ENCODE peak calls at places on chromosomes 13 and 19, in six cellular contexts. Z is GM12878, T is K562, N is H1, U is HCT116, J is HepG2. Q is an unnamed sample.

GRCh38 chr13:38933786-38934185 is 56.8 kb downstream of the STOML3 start:
- DNase-seq in Z (no peak), T (no peak), N (no peak), U (no peak), J (no peak), Q (no peak)

GRCh38 chr19:43748205-43748594 is 6.6 kb downstream of the SMG9 start:
- DNase-seq in Z (no peak), T (no peak), N (no peak), U (no peak), J (no peak), Q (no peak)

GRCh38 chr19:8242212-8242821 is 33.1 kb downstream of the CERS4 start:
- DNase-seq in Z (no peak), T (no peak), N (no peak), U (no peak), J (no peak), Q (no peak)

GRCh38 chr19:5048727-5049553 is 80.0 kb downstream of the KDM4B start:
- DNase-seq in Z (no peak), T (peak), N (no peak), U (no peak), J (no peak), Q (no peak)

GRCh38 chr13:54687173-54687572 is 1658.6 kb downstream of the OLFM4 start:
- DNase-seq in Z (no peak), T (no peak), N (no peak), U (no peak), J (no peak), Q (no peak)

GRCh38 chr19:36051236-36051635 is 2.8 kb downstream of the THAP8 start:
- DNase-seq in Z (no peak), T (no peak), N (peak), U (peak), J (peak), Q (peak)

GRCh38 chr19:4233282-4233853 is 4.0 kb downstream of the EBI3 start:
- DNase-seq in Z (no peak), T (peak), N (peak), U (peak), J (peak), Q (no peak)

GRCh38 chr19:54429545-54430227 is 14.4 kb downstream of the TTYH1 start:
- DNase-seq in Z (no peak), T (no peak), N (peak), U (no peak), J (no peak), Q (no peak)

GRCh38 chr19:41363371-41363752 is 587 bp downstream of the B9D2 start:
- DNase-seq in Z (no peak), T (no peak), N (no peak), U (no peak), J (no peak), Q (no peak)

GRCh38 chr13:21218351-21219043 is 42.0 kb downstream of the MRPL57 start:
- DNase-seq in Z (peak), T (no peak), N (no peak), U (no peak), J (no peak), Q (no peak)

GRCh38 chr13:111936267-111936925 is 130.6 kb upstream of the SOX1 start:
- DNase-seq in Z (no peak), T (no peak), N (peak), U (no peak), J (no peak), Q (no peak)

GRCh38 chr19:6744381-6745288 is 5.2 kb downstream of the TRIP10 start:
- DNase-seq in Z (no peak), T (no peak), N (no peak), U (no peak), J (no peak), Q (no peak)

GRCh38 chr13:106306748-106307277 is 228.6 kb downstream of the EFNB2 start:
- DNase-seq in Z (no peak), T (no peak), N (no peak), U (no peak), J (no peak), Q (no peak)

GRCh38 chr13:44649118-44649455 is 73.0 kb upstream of the TSC22D1 start:
- DNase-seq in Z (no peak), T (no peak), N (no peak), U (no peak), J (no peak), Q (peak)

GRCh38 chr13:35014606-35015005 is 72.5 kb downstream of the NBEA start:
- DNase-seq in Z (no peak), T (no peak), N (no peak), U (no peak), J (no peak), Q (no peak)

GRCh38 chr13:40562975-40563349 is 103.5 kb downstream of the FOXO1 start:
- DNase-seq in Z (no peak), T (no peak), N (no peak), U (no peak), J (no peak), Q (no peak)

GRCh38 chr13:23450340-23451046 is 17.0 kb upstream of the SACS start:
- DNase-seq in Z (no peak), T (no peak), N (no peak), U (no peak), J (no peak), Q (no peak)

GRCh38 chr13:113665582-113666323 is 1.3 kb upstream of the GRK1 start:
- DNase-seq in Z (no peak), T (no peak), N (no peak), U (no peak), J (no peak), Q (no peak)

GRCh38 chr19:336067-336614 is 8.5 kb downstream of the MIER2 start:
- DNase-seq in Z (no peak), T (peak), N (no peak), U (no peak), J (no peak), Q (no peak)

DNA sequence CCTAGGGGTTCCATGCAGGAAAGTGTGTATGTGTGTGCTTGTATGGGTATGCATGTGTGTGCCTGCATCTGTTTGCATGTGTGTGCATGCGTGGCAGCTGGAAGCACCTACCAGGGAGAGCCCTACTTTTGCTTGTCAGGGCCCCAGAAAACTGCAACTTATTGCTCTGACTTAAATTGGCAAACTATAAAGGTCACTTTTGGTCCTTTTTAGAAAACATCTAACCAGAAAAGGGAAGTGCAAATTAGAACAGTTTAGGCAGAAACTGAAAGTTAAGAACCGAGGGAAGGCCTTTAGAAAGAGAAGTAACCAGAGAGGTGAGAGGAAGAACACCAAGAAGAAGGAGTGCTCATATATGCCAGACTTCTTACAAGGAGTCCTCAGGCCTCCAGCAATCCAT is 32.5 kb downstream of the DLEU7 start:
- DNase-seq in Z (peak), T (no peak), N (no peak), U (no peak), J (no peak), Q (no peak)
- H3K4me3 ChIP-seq in Z (peak), T (no peak), N (no peak), U (no peak), J (no peak), Q (no peak)

GRCh38 chr13:42728507-42729180 is 52.7 kb upstream of the FAM216B start:
- DNase-seq in Z (no peak), T (no peak), N (no peak), U (no peak), J (no peak), Q (no peak)
- TF ChIP-seq ZNF274 in Z (no peak), T (no peak), N (no peak), U (no peak), J (no peak), Q (no peak)

GRCh38 chr13:76884571-76885202 is 1.5 kb downstream of the KCTD12 start:
- DNase-seq in Z (no peak), T (no peak), N (no peak), U (no peak), J (no peak), Q (no peak)
- H3K4me3 ChIP-seq in Z (peak), T (no peak), N (peak), U (no peak), J (no peak), Q (peak)

DNA sequence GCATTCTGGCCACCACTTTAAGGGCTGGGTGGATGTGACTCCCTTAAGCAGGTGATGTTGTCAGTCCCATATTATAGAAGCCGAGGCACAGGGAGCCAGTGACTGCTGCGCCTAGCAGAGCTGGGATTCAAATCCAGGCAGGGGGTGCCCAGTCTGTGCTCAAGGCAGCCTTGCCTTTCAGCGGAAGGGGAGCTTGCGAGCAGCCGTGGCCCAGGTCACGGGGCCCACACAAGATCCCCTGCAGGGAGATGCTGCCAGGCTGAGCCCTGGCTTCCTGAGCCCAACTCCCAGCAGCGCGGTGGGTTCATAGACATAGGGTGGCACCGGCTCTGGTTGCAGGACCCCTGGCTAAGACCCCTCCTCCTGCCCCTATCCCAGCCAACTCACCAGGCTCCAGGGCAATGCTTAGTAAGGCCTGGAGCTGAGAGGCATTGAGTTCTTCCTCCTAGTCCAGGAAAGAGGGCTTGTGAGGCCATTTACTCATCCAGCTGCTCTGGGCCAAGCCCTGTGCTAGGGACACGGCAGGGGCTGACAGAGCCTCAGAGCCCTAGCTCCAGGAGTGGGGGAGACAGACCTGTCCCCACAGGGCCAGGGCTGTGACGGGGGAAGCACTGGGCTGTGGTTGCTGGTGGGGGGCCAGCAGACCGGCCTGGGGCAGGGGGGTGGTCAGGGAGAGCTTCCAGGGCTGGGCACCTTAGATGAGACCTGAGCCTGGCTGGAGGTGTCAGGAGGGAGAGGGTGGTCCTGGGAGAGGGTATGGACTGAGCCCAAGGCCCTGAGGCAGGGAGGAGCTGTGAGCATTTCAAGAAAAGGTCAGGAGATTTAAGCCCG is 9.6 kb downstream of the CAPN12 start:
- DNase-seq in Z (peak), T (no peak), N (no peak), U (no peak), J (no peak), Q (no peak)
- TF ChIP-seq ZNF274 in Z (no peak), T (no peak), N (no peak), U (no peak), J (no peak), Q (no peak)

GRCh38 chr19:35040474-35040825 is 1.1 kb upstream of the HPN start:
- DNase-seq in Z (no peak), T (no peak), N (no peak), U (no peak), J (no peak), Q (no peak)

GRCh38 chr19:35041548-35042055 is at the start of gene HPN:
- DNase-seq in Z (no peak), T (peak), N (peak), U (no peak), J (peak), Q (no peak)

GRCh38 chr19:35040826-35041547 is 534 bp upstream of the HPN start:
- DNase-seq in Z (no peak), T (peak), N (peak), U (no peak), J (peak), Q (no peak)

GRCh38 chr19:35038623-35039512 is 2.7 kb upstream of the HPN start:
- DNase-seq in Z (no peak), T (no peak), N (no peak), U (no peak), J (no peak), Q (no peak)

DNA sequence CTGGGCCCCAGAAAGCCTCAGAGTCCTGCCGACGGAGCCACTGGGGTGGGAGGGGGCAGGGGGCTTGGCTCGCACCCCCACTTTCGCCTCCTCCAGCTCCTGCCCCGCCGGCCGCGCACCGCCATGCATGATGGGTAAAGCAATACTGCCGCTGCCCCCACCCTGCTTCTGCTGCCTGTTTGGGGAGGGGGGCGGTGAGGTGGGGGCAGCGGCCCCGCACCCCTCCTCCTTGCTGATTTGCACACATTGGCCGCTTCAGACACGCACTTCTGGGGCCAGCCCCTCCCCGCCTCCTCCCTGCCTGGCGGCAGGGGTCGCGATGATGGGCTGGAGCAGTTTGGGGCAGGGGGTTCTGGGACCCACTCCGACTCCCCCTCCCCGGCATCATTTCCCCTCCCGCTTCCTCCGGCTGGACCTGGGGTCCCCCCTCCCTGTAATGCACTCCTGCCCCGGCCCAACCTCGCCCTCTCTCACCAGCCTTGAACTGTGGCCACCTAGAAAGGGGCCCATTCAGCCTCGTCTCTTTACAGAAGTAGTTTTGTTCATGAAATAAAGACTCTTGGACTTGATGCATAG is 1.6 kb upstream of the HPN start:
- DNase-seq in Z (no peak), T (no peak), N (peak), U (no peak), J (peak), Q (no peak)
- H3K4me3 ChIP-seq in Z (no peak), T (no peak), N (no peak), U (no peak), J (peak), Q (no peak)

GRCh38 chr19:17246681-17247425 is 1.1 kb upstream of the NR2F6 start:
- DNase-seq in Z (no peak), T (no peak), N (peak), U (no peak), J (peak), Q (no peak)

GRCh38 chr19:17243340-17243853 is 2.3 kb downstream of the NR2F6 start:
- DNase-seq in Z (no peak), T (no peak), N (no peak), U (no peak), J (peak), Q (no peak)

GRCh38 chr19:17245535-17245984 is at the start of gene NR2F6:
- DNase-seq in Z (no peak), T (peak), N (no peak), U (no peak), J (no peak), Q (no peak)

GRCh38 chr19:17243854-17244617 is 1.7 kb downstream of the NR2F6 start:
- DNase-seq in Z (no peak), T (peak), N (peak), U (no peak), J (peak), Q (no peak)

DNA sequence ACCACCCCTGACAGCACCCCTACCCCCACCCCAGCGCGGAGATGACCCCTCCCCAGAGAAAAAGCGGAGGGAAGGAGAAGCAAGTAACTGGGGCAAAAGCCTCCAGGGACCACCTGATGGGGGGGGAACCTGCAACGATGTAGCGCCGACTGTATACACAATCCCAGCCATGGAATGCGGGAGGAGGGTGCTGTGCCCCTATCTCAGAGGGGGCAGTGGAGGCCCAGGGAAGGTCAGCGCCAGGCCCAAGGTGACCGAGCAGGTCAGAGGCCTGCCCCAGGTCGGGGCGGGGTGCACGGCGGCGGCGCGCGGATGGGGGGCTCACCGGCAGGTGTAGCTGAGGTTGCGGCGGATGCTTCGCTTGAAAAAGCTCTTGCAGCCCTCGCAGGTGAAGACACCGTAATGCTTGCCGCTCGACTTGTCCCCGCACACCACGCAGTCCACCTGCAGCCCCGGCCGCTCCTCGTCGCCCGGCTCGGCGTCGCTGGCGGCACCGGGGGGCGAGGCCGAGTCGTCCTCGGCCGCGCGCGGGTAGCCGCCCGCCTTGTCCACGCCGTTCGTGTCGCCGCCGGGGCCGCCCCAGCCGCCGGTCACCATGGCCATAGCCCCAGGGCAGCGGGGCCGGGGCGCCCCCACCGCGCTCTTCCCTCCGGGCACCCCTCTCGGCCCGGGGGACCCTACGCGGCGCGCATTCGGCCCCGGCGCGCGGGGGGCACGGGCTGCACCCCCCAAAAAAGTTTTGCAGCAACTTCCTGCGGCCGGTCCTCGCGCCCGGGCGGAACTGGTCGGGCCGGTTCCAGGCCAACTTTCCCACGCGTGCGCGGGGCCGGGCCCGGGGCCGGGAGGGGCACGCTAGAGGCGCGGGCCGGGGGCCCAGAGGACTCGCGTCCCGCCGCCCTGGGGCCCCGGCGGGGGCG is 843 bp downstream of the NR2F6 start:
- DNase-seq in Z (no peak), T (no peak), N (no peak), U (no peak), J (no peak), Q (no peak)
- TF ChIP-seq ZNF274 in Z (no peak), T (no peak), N (no peak), U (no peak), J (no peak), Q (no peak)